ENCODE peak calls at places on chromosomes 12 and 14, in six cellular contexts. E is aorta, J is right lobe of liver, A is mesendoderm, L is testis, M is mesenchymal stem cell. S is an unnamed sample.

GRCh38 chr14:91129261-91129660 is 15.4 kb downstream of the DGLUCY start:
- DNase-seq in L (no peak), E (no peak), A (no peak), J (no peak), M (peak; percentile 14), S (no peak)

GRCh38 chr12:116068371-116068770 is 209.1 kb downstream of the MED13L start:
- DNase-seq in L (no peak), A (no peak), M (no peak), E (no peak), J (no peak), S (no peak)

GRCh38 chr12:44193281-44193680 is 357.4 kb downstream of the TMEM117 start:
- DNase-seq in M (no peak), L (no peak), J (no peak), E (no peak), A (peak; percentile 12), S (no peak)

GRCh38 chr12:124311292-124312109 is 16.6 kb downstream of the RFLNA start:
- DNase-seq in L (no peak), E (no peak), M (no peak), J (no peak), A (no peak), S (no peak)

GRCh38 chr12:90514325-90514724 is 440.7 kb downstream of the CCER1 start:
- DNase-seq in M (no peak), L (no peak), E (no peak), A (no peak), J (no peak), S (peak; percentile 75)

GRCh38 chr12:69872804-69873203 is 47.8 kb downstream of the MYRFL start:
- DNase-seq in A (no peak), M (no peak), E (no peak), J (no peak), L (no peak), S (peak; percentile 6)

GRCh38 chr12:80325167-80325959 is 118.7 kb upstream of the PTPRQ start:
- DNase-seq in A (peak; percentile 31), L (no peak), M (peak; percentile 5), J (no peak), E (no peak), S (peak; percentile 3)

GRCh38 chr14:20494935-20495766 is 10.2 kb upstream of the RNASE10 start:
- DNase-seq in M (no peak), L (no peak), E (no peak), J (no peak), A (peak; percentile 82), S (peak; percentile 51)

GRCh38 chr12:48351022-48351708 is 446 bp upstream of the ZNF641 start:
- DNase-seq in A (peak; percentile 89), J (peak; percentile 87), E (peak; percentile 79), L (peak; percentile 83), M (peak; percentile 76), S (peak; percentile 53)

GRCh38 chr12:69655616-69656336 is 43.3 kb downstream of the BEST3 start:
- DNase-seq in M (peak; percentile 81), J (no peak), L (no peak), E (no peak), A (peak; percentile 27), S (peak; percentile 32)

GRCh38 chr14:62957562-62957961 is 87.7 kb downstream of the KCNH5 start:
- DNase-seq in L (no peak), A (no peak), E (no peak), J (no peak), M (peak; percentile 54), S (no peak)

GRCh38 chr14:93943930-93944329 is 16.8 kb downstream of the FAM181A start:
- DNase-seq in L (no peak), A (no peak), M (no peak), E (no peak), J (no peak), S (no peak)

GRCh38 chr14:67883717-67884116 is 64.1 kb downstream of the RAD51B start:
- DNase-seq in A (no peak), E (no peak), M (peak; percentile 34), J (no peak), L (no peak), S (peak; percentile 44)

GRCh38 chr12:58656254-58657009 is 263.9 kb downstream of the LRIG3 start:
- DNase-seq in A (no peak), J (no peak), E (no peak), M (no peak), L (no peak), S (no peak)

GRCh38 chr12:127711108-127711507 is 555.9 kb upstream of the TMEM132C start:
- DNase-seq in L (peak; percentile 19), E (no peak), A (peak; percentile 35), J (no peak), M (no peak), S (no peak)

GRCh38 chr14:65169351-65169750 is 67.0 kb upstream of the MAX start:
- DNase-seq in J (no peak), M (peak; percentile 71), A (no peak), L (no peak), E (no peak), S (no peak)

GRCh38 chr12:9634177-9634803 is 26.6 kb upstream of the KLRB1 start:
- DNase-seq in L (peak; percentile 77), A (peak; percentile 47), M (peak; percentile 58), E (peak; percentile 54), J (no peak), S (peak; percentile 70)

GRCh38 chr12:74725154-74725553 is 187.5 kb downstream of the ATXN7L3B start:
- DNase-seq in M (no peak), J (no peak), A (no peak), E (no peak), L (no peak), S (no peak)

GRCh38 chr12:28958553-28959195 is 190.4 kb upstream of the FAR2 start:
- DNase-seq in E (no peak), A (no peak), J (no peak), M (no peak), L (no peak), S (peak; percentile 94)

GRCh38 chr14:37903561-37904191 is 304.0 kb upstream of the SSTR1 start:
- DNase-seq in L (no peak), A (peak; percentile 58), E (no peak), M (peak; percentile 56), J (no peak), S (peak; percentile 64)

GRCh38 chr12:69497308-69498026 is 27.3 kb downstream of the FRS2 start:
- DNase-seq in J (no peak), M (peak; percentile 71), A (no peak), E (no peak), L (no peak), S (no peak)

GRCh38 chr12:591571-592505 is 71.4 kb downstream of the NINJ2 start:
- DNase-seq in M (no peak), A (no peak), J (peak; percentile 65), L (peak; percentile 91), E (peak; percentile 58), S (no peak)

GRCh38 chr12:42790761-42791151 is 201.2 kb upstream of the PRICKLE1 start:
- DNase-seq in L (no peak), A (peak; percentile 95), M (peak; percentile 86), E (no peak), J (no peak), S (peak; percentile 96)

GRCh38 chr14:95424533-95424932 is 91.9 kb downstream of the SYNE3 start:
- DNase-seq in M (no peak), E (no peak), J (no peak), L (peak; percentile 75), A (no peak), S (no peak)

GRCh38 chr12:117231750-117232149 is 41.5 kb upstream of the FBXO21 start:
- DNase-seq in J (no peak), M (no peak), A (peak; percentile 36), L (no peak), E (no peak), S (no peak)

GRCh38 chr14:90140298-90140955 is 78.6 kb downstream of the KCNK13 start:
- DNase-seq in M (peak; percentile 1), L (no peak), A (peak; percentile 23), E (no peak), J (no peak), S (peak; percentile 62)

GRCh38 chr14:34232790-34233189 is 229.2 kb downstream of the SPTSSA start:
- DNase-seq in M (no peak), J (no peak), L (no peak), A (no peak), E (no peak), S (no peak)

GRCh38 chr14:27411021-27411420 is 813.2 kb upstream of the NOVA1 start:
- DNase-seq in E (no peak), M (no peak), L (no peak), J (no peak), A (no peak), S (no peak)

GRCh38 chr14:51545396-51545795 is 106.3 kb upstream of the FRMD6 start:
- DNase-seq in J (no peak), M (no peak), E (no peak), A (no peak), L (no peak), S (no peak)

GRCh38 chr12:124867389-124867930 is 3.8 kb upstream of the SCARB1 start:
- DNase-seq in J (no peak), M (peak; percentile 68), A (no peak), E (no peak), L (no peak), S (no peak)

GRCh38 chr14:102831163-102831804 is 54.0 kb downstream of the TRAF3 start:
- DNase-seq in M (no peak), E (no peak), J (no peak), A (no peak), L (no peak), S (no peak)

GRCh38 chr12:32273063-32273521 is 126.3 kb upstream of the FGD4 start:
- DNase-seq in A (no peak), L (no peak), M (no peak), J (no peak), E (no peak), S (no peak)
- H3K4me1 ChIP-seq in A (peaks cover 9% of the 10 kb centered on the region), L (no peaks in the 10 kb centered on the region), M (peaks cover 10% of the 10 kb centered on the region), J (no peaks in the 10 kb centered on the region), E (no peaks in the 10 kb centered on the region), S (peaks cover 19% of the 10 kb centered on the region)

GRCh38 chr14:50230601-50231474 is 540 bp downstream of the SOS2 start:
- DNase-seq in M (peak; percentile 80), E (peak; percentile 77), L (peak; percentile 71), A (peak; percentile 38), J (peak; percentile 74), S (peak; percentile 75)

GRCh38 chr14:50231475-50232275 is at the start of gene SOS2:
- DNase-seq in E (peak; percentile 92), L (peak; percentile 93), M (peak; percentile 90), A (peak; percentile 94), J (peak; percentile 92), S (peak; percentile 91)

GRCh38 chr14:50228313-50228712 is 3.1 kb downstream of the SOS2 start:
- DNase-seq in J (no peak), M (no peak), L (no peak), E (no peak), A (no peak), S (no peak)

GRCh38 chr14:50232276-50232642 is 881 bp upstream of the SOS2 start:
- DNase-seq in J (no peak), E (no peak), L (peak; percentile 34), M (no peak), A (no peak), S (no peak)

GRCh38 chr14:50229646-50230045 is 1.7 kb downstream of the SOS2 start:
- DNase-seq in M (no peak), A (no peak), L (no peak), J (no peak), E (no peak), S (no peak)
- H3K4me1 ChIP-seq in M (peaks cover 5% of the 10 kb centered on the region), A (peaks cover 2% of the 10 kb centered on the region), L (peaks cover 18% of the 10 kb centered on the region), J (peaks cover 37% of the 10 kb centered on the region), E (no peaks in the 10 kb centered on the region), S (peaks cover 34% of the 10 kb centered on the region)

GRCh38 chr12:11654338-11654737 is 4.9 kb downstream of the ETV6 start:
- DNase-seq in L (no peak), E (no peak), A (no peak), J (no peak), M (no peak), S (no peak)
- H3K4me1 ChIP-seq in L (peaks cover 22% of the 10 kb centered on the region), E (peaks cover 19% of the 10 kb centered on the region), A (peaks cover 21% of the 10 kb centered on the region), J (peaks cover 25% of the 10 kb centered on the region), M (peaks cover 20% of the 10 kb centered on the region), S (peaks cover 32% of the 10 kb centered on the region)

GRCh38 chr14:35637269-35637668 is 103.3 kb downstream of the INSM2 start:
- DNase-seq in M (no peak), A (no peak), J (no peak), L (no peak), E (no peak), S (no peak)
- H3K4me1 ChIP-seq in M (no peaks in the 10 kb centered on the region), A (no peaks in the 10 kb centered on the region), J (no peaks in the 10 kb centered on the region), L (no peaks in the 10 kb centered on the region), E (no peaks in the 10 kb centered on the region), S (no peaks in the 10 kb centered on the region)